ENCODE peak calls at places on chromosomes 6 and 20, in ten cellular contexts. A is activated T-cell treated with anti-CD3 and anti-CD28 coated beads for 48 hours; G is B cell; I is stimulated activated CD4-positive, alpha-beta T cell treated with anti-CD3 and anti-CD28 coated beads, TNF-alpha, amount 100 ng/mL, for 24 hours; V is GM23338; E is effector CD4-positive, alpha-beta T cell; L is fibroblast of pulmonary artery; O is stimulated activated CD8-positive, alpha-beta memory T cell treated with anti-CD3 and anti-CD28 coated beads, Interleukin-15, amount 100 ng/mL, for 24 hours; Q is DMS153; R is tibial artery. N is an unnamed sample.

GRCh38 chr6:56727097-56727845 is 84.6 kb upstream of the DST start:
- DNase-seq in A (no peak), G (no peak), I (no peak), V (peak), E (no peak), L (peak), O (no peak), Q (no peak), R (no peak), N (no peak)

GRCh38 chr6:143005816-143006215 is 54.9 kb upstream of the AIG1 start:
- DNase-seq in A (no peak), G (no peak), I (no peak), V (no peak), E (no peak), L (no peak), O (no peak), Q (no peak), R (no peak), N (no peak)

GRCh38 chr6:31831350-31832215 is 4.0 kb downstream of the HSPA1B start:
- DNase-seq in A (no peak), G (no peak), I (no peak), V (no peak), E (no peak), L (no peak), O (no peak), Q (no peak), R (no peak), N (no peak)

GRCh38 chr6:2245954-2246863 is 804 bp upstream of the GMDS start:
- DNase-seq in A (peak), G (peak), I (no peak), V (peak), E (peak), L (peak), O (no peak), Q (peak), R (peak), N (no peak)

GRCh38 chr6:87742106-87742505 is 40.1 kb upstream of the AKIRIN2 start:
- DNase-seq in A (peak), G (peak), I (peak), V (no peak), E (peak), L (no peak), O (no peak), Q (no peak), R (peak), N (peak)

GRCh38 chr20:17888044-17888443 is 80.5 kb downstream of the SNX5 start:
- DNase-seq in A (no peak), G (no peak), I (no peak), V (no peak), E (no peak), L (no peak), O (no peak), Q (no peak), R (no peak), N (no peak)

GRCh38 chr6:118748311-118749062 is 97.1 kb upstream of the CEP85L start:
- DNase-seq in A (no peak), G (no peak), I (no peak), V (peak), E (no peak), L (no peak), O (no peak), Q (peak), R (no peak), N (peak)

GRCh38 chr6:170185175-170185970 is 105.5 kb downstream of the DLL1 start:
- DNase-seq in A (no peak), G (no peak), I (no peak), V (no peak), E (no peak), L (no peak), O (no peak), Q (no peak), R (no peak), N (no peak)

GRCh38 chr6:1346556-1347186 is 34.8 kb downstream of the FOXQ1 start:
- DNase-seq in A (no peak), G (no peak), I (no peak), V (no peak), E (no peak), L (no peak), O (no peak), Q (no peak), R (no peak), N (no peak)

GRCh38 chr6:139250296-139251274 is 41.2 kb downstream of the TXLNB start:
- DNase-seq in A (peak), G (peak), I (no peak), V (peak), E (peak), L (peak), O (peak), Q (no peak), R (peak), N (peak)

GRCh38 chr6:161618816-161619454 is 345.1 kb upstream of the AGPAT4 start:
- DNase-seq in A (no peak), G (no peak), I (no peak), V (peak), E (no peak), L (peak), O (no peak), Q (peak), R (no peak), N (peak)

N was measured in KBM-7.